ENCODE peak calls at places on chromosome 3, in six cellular contexts. I is IMR-90, E is H9, S is mesenchymal stem cell, J is H1, K is neuronal stem cell. B is an unnamed sample.
A peak's percentile ranks its signal among the peaks of the same experiment; 100 is the strongest.

GRCh38 chr3:126685493-126685892 is 18.5 kb upstream of the CHCHD6 start:
- DNase-seq in E (no peak), J (no peak), I (no peak), K (no peak), S (no peak), B (no peak)

GRCh38 chr3:195580733-195581443 is 2.9 kb downstream of the APOD start:
- DNase-seq in S (peak; percentile 40), J (no peak), K (no peak), E (no peak), I (peak; percentile 65), B (no peak)

GRCh38 chr3:77321646-77322045 is 281.7 kb downstream of the ROBO2 start:
- DNase-seq in I (no peak), J (no peak), K (no peak), S (peak; percentile 7), E (no peak), B (no peak)

GRCh38 chr3:173529062-173529711 is 131.6 kb downstream of the NLGN1 start:
- DNase-seq in J (peak; percentile 29), K (no peak), I (peak; percentile 4), E (peak; percentile 69), S (peak; percentile 11), B (peak; percentile 72)

GRCh38 chr3:66408458-66408857 is 92.4 kb downstream of the LRIG1 start:
- DNase-seq in K (no peak), S (no peak), I (no peak), E (no peak), J (no peak), B (no peak)

GRCh38 chr3:141972394-141972793 is 96.0 kb downstream of the ATP1B3 start:
- DNase-seq in J (no peak), K (no peak), S (no peak), E (no peak), I (no peak), B (peak; percentile 31)

GRCh38 chr3:88189361-88189810 is 39.6 kb downstream of the C3orf38 start:
- DNase-seq in I (no peak), J (no peak), S (no peak), K (no peak), E (no peak), B (peak; percentile 60)

GRCh38 chr3:188948658-188949400 is 222.9 kb upstream of the TPRG1 start:
- DNase-seq in S (peak; percentile 91), J (no peak), K (no peak), E (no peak), I (peak; percentile 96), B (peak; percentile 25)

GRCh38 chr3:71490692-71491091 is 92.8 kb downstream of the FOXP1 start:
- DNase-seq in I (no peak), J (no peak), K (no peak), S (no peak), E (no peak), B (no peak)

DNA sequence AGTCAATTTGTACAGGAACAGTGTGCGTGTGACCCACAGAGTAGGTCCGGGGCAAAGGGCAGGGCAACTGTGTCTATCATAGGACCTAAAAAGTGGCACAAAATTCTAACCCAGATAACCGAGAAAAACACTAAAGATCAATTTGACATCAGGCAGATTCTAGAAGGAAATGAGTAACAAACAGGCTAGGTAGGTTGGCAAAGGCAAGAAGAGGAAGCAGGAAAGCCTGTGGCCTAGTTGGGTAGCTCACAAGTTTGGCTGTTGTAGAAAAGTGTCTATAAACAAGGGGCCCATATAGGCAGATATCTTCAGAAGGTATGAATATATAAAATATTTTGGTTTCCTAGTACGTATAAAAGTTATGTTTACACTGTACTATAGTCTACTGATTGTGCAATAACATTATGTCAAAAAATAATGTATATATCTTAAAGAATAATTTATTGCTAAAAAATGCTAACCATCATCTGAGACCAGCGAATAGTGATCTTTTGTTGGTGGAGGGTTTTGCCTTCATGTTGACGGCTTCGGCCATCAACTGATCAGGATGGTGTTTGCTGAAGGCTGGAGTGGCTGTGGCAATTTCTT is 13.3 kb upstream of the OR5K1 start:
- DNase-seq in E (no peak), S (no peak), J (no peak), I (no peak), K (no peak), B (no peak)
- H3K14ac ChIP-seq in E (no peak overlapping the region), S (no peak overlapping the region), J (no peak overlapping the region), I (no peak overlapping the region), K (no peak overlapping the region), B (no peak overlapping the region)

GRCh38 chr3:33919721-33920120 is 121.3 kb downstream of the PDCD6IP start:
- DNase-seq in K (no peak), I (no peak), E (no peak), S (no peak), J (no peak), B (no peak)

GRCh38 chr3:33919312-33919711 is 120.9 kb downstream of the PDCD6IP start:
- DNase-seq in E (no peak), S (no peak), K (no peak), I (peak; percentile 7), J (no peak), B (no peak)

GRCh38 chr3:33918357-33918756 is 119.9 kb downstream of the PDCD6IP start:
- DNase-seq in E (no peak), J (no peak), I (no peak), S (no peak), K (no peak), B (no peak)

GRCh38 chr3:33920511-33920910 is 122.1 kb downstream of the PDCD6IP start:
- DNase-seq in J (no peak), I (no peak), K (no peak), S (no peak), E (no peak), B (no peak)

GRCh38 chr3:33921608-33922007 is 123.2 kb downstream of the PDCD6IP start:
- DNase-seq in E (no peak), J (no peak), K (no peak), S (no peak), I (peak; percentile 3), B (no peak)
- H3K14ac ChIP-seq in E (no peak overlapping the region), J (no peak overlapping the region), K (no peak overlapping the region), S (no peak overlapping the region), I (no peak overlapping the region), B (no peak overlapping the region)

GRCh38 chr3:116065496-116065895 is 379.8 kb downstream of the LSAMP start:
- DNase-seq in J (no peak), E (no peak), I (no peak), S (no peak), K (no peak), B (no peak)

GRCh38 chr3:116067275-116067674 is 378.0 kb downstream of the LSAMP start:
- DNase-seq in E (no peak), J (no peak), S (no peak), K (no peak), I (no peak), B (no peak)

GRCh38 chr3:116059421-116060096 is 385.7 kb downstream of the LSAMP start:
- DNase-seq in S (peak; percentile 89), I (peak; percentile 93), E (peak; percentile 84), K (no peak), J (peak; percentile 61), B (no peak)

GRCh38 chr3:116069024-116069423 is 376.3 kb downstream of the LSAMP start:
- DNase-seq in S (no peak), I (no peak), E (no peak), J (no peak), K (no peak), B (no peak)

DNA sequence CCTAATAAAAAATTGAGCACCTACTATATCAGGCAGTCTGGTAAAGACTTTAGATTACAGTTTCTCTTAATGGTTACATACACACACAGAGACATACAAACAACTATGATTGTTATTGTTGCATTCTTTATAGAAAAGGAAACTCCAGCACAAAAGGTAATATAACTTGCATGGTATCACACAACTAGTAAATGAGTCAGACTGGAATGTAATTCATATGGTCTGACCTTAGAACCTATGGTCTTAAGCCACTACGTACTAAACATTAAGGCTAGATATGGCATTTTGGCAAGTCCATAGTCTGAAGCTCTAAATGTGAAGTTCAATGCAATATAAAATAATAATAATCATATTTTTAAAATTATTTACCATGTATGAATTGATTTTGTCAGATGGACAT is 380.6 kb downstream of the LSAMP start:
- DNase-seq in J (no peak), E (no peak), I (peak; percentile 60), K (no peak), S (peak; percentile 31), B (no peak)
- H3K14ac ChIP-seq in J (no peak overlapping the region), E (no peak overlapping the region), I (no peak overlapping the region), K (no peak overlapping the region), S (no peak overlapping the region), B (no peak overlapping the region)

DNA sequence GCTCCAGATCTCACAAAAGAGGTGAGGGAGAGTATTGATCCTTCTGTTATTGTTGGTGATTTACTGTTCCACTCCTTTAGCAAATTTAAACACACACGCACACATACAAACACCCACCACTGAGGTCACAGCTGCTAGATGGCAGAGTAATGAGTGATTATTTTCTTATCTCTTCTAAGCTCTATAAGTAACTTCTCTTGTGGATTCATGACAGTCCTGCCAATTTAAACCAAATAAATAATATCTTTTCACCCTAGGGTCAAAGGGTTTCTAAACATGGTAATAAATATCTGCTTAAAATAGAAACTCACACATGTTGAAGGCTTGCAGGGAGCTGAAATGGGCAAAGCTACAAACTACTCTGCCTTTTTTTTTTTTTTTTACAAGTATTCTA is 290.9 kb upstream of the KCNMB2 start:
- DNase-seq in I (peak; percentile 66), J (no peak), E (no peak), K (no peak), S (peak; percentile 51), B (no peak)
- H3K14ac ChIP-seq in I (peak overlapping the region; percentile 27), J (no peak overlapping the region), E (no peak overlapping the region), K (no peak overlapping the region), S (no peak overlapping the region), B (no peak overlapping the region)

GRCh38 chr3:43856351-43856750 is 165.6 kb downstream of the ABHD5 start:
- DNase-seq in J (no peak), E (peak; percentile 19), K (no peak), I (no peak), S (no peak), B (no peak)
- H3K14ac ChIP-seq in J (no peak overlapping the region), E (no peak overlapping the region), K (no peak overlapping the region), I (no peak overlapping the region), S (no peak overlapping the region), B (no peak overlapping the region)

B was measured in trophoblast cell.